ENCODE peak calls at places on chromosome 5, in ten cellular contexts. One of them, this sample, is unnamed.

GRCh38 chr5:37063739-37064138 is 185.4 kb downstream of the CPLANE1 start:
- DNase-seq in fibroblast of the aortic adventitia: no peak
- DNase-seq in IMR-90: no peak
- DNase-seq in Panc1: no peak
- DNase-seq in psoas muscle: no peak
- DNase-seq in HFFc6: no peak
- DNase-seq in GM13976: no peak
- DNase-seq in AG10803: no peak
- DNase-seq in astrocyte of the spinal cord: no peak
- DNase-seq in breast epithelium: no peak
- DNase-seq in this sample: no peak

GRCh38 chr5:83096660-83097334 is 19.4 kb downstream of the XRCC4 start:
- DNase-seq in GM13976: no peak
- DNase-seq in IMR-90: peak; percentile 18
- DNase-seq in astrocyte of the spinal cord: peak; percentile 5
- DNase-seq in Panc1: no peak
- DNase-seq in AG10803: peak; percentile 44
- DNase-seq in breast epithelium: no peak
- DNase-seq in fibroblast of the aortic adventitia: no peak
- DNase-seq in HFFc6: peak; percentile 15
- DNase-seq in psoas muscle: no peak
- DNase-seq in this sample: no peak

GRCh38 chr5:79076819-79077218 is 7.3 kb downstream of the BHMT2 start:
- DNase-seq in fibroblast of the aortic adventitia: no peak
- DNase-seq in psoas muscle: no peak
- DNase-seq in AG10803: peak; percentile 3
- DNase-seq in astrocyte of the spinal cord: no peak
- DNase-seq in HFFc6: no peak
- DNase-seq in breast epithelium: no peak
- DNase-seq in GM13976: no peak
- DNase-seq in Panc1: no peak
- DNase-seq in IMR-90: no peak
- DNase-seq in this sample: no peak

GRCh38 chr5:80707645-80708044 is 52.9 kb upstream of the DHFR start:
- DNase-seq in fibroblast of the aortic adventitia: no peak
- DNase-seq in AG10803: peak; percentile 32
- DNase-seq in breast epithelium: no peak
- DNase-seq in GM13976: no peak
- DNase-seq in astrocyte of the spinal cord: no peak
- DNase-seq in IMR-90: peak; percentile 56
- DNase-seq in HFFc6: peak; percentile 20
- DNase-seq in psoas muscle: no peak
- DNase-seq in Panc1: no peak
- DNase-seq in this sample: no peak

GRCh38 chr5:19322716-19323485 is 665.1 kb downstream of the CDH18 start:
- DNase-seq in astrocyte of the spinal cord: peak; percentile 65
- DNase-seq in fibroblast of the aortic adventitia: peak; percentile 29
- DNase-seq in psoas muscle: no peak
- DNase-seq in GM13976: no peak
- DNase-seq in HFFc6: no peak
- DNase-seq in breast epithelium: no peak
- DNase-seq in IMR-90: no peak
- DNase-seq in AG10803: no peak
- DNase-seq in Panc1: no peak
- DNase-seq in this sample: no peak

GRCh38 chr5:122182491-122182921 is 53.2 kb downstream of the ZNF474 start:
- DNase-seq in AG10803: peak; percentile 80
- DNase-seq in HFFc6: peak; percentile 75
- DNase-seq in fibroblast of the aortic adventitia: peak; percentile 88
- DNase-seq in GM13976: no peak
- DNase-seq in Panc1: no peak
- DNase-seq in psoas muscle: peak; percentile 42
- DNase-seq in breast epithelium: no peak
- DNase-seq in IMR-90: peak; percentile 89
- DNase-seq in astrocyte of the spinal cord: peak; percentile 92
- DNase-seq in this sample: no peak

GRCh38 chr5:73814234-73814846 is 188.3 kb downstream of the ARHGEF28 start:
- DNase-seq in psoas muscle: no peak
- DNase-seq in AG10803: no peak
- DNase-seq in fibroblast of the aortic adventitia: no peak
- DNase-seq in astrocyte of the spinal cord: no peak
- DNase-seq in IMR-90: no peak
- DNase-seq in HFFc6: no peak
- DNase-seq in GM13976: no peak
- DNase-seq in Panc1: no peak
- DNase-seq in breast epithelium: no peak
- DNase-seq in this sample: no peak

GRCh38 chr5:135829681-135830383 is 4.6 kb upstream of the SLC25A48 start:
- DNase-seq in Panc1: peak; percentile 42
- DNase-seq in fibroblast of the aortic adventitia: peak; percentile 56
- DNase-seq in IMR-90: peak; percentile 31
- DNase-seq in AG10803: peak; percentile 39
- DNase-seq in breast epithelium: peak; percentile 42
- DNase-seq in HFFc6: peak; percentile 41
- DNase-seq in GM13976: peak; percentile 79
- DNase-seq in astrocyte of the spinal cord: peak; percentile 55
- DNase-seq in psoas muscle: peak; percentile 70
- DNase-seq in this sample: peak; percentile 67

GRCh38 chr5:157961176-157961575 is 102.2 kb upstream of the CLINT1 start:
- DNase-seq in astrocyte of the spinal cord: no peak
- DNase-seq in fibroblast of the aortic adventitia: no peak
- DNase-seq in GM13976: no peak
- DNase-seq in psoas muscle: no peak
- DNase-seq in breast epithelium: no peak
- DNase-seq in IMR-90: no peak
- DNase-seq in AG10803: no peak
- DNase-seq in HFFc6: no peak
- DNase-seq in Panc1: no peak
- DNase-seq in this sample: no peak

GRCh38 chr5:40781843-40782409 is 16.2 kb downstream of the PRKAA1 start:
- DNase-seq in breast epithelium: no peak
- DNase-seq in Panc1: no peak
- DNase-seq in AG10803: peak; percentile 82
- DNase-seq in IMR-90: peak; percentile 77
- DNase-seq in HFFc6: peak; percentile 43
- DNase-seq in GM13976: no peak
- DNase-seq in psoas muscle: peak; percentile 25
- DNase-seq in astrocyte of the spinal cord: peak; percentile 43
- DNase-seq in fibroblast of the aortic adventitia: peak; percentile 85
- DNase-seq in this sample: no peak

GRCh38 chr5:67493676-67494075 is 297.1 kb upstream of the CD180 start:
- DNase-seq in fibroblast of the aortic adventitia: peak; percentile 17
- DNase-seq in breast epithelium: no peak
- DNase-seq in IMR-90: no peak
- DNase-seq in GM13976: no peak
- DNase-seq in psoas muscle: peak; percentile 30
- DNase-seq in astrocyte of the spinal cord: peak; percentile 17
- DNase-seq in Panc1: no peak
- DNase-seq in AG10803: peak; percentile 29
- DNase-seq in HFFc6: peak; percentile 32
- DNase-seq in this sample: no peak

GRCh38 chr5:86684222-86684621 is 66.5 kb downstream of the COX7C start:
- DNase-seq in HFFc6: no peak
- DNase-seq in astrocyte of the spinal cord: peak; percentile 58
- DNase-seq in IMR-90: no peak
- DNase-seq in AG10803: no peak
- DNase-seq in GM13976: no peak
- DNase-seq in Panc1: no peak
- DNase-seq in psoas muscle: no peak
- DNase-seq in breast epithelium: no peak
- DNase-seq in fibroblast of the aortic adventitia: no peak
- DNase-seq in this sample: no peak

GRCh38 chr5:86688414-86688813 is 70.7 kb downstream of the COX7C start:
- DNase-seq in IMR-90: no peak
- DNase-seq in breast epithelium: no peak
- DNase-seq in HFFc6: no peak
- DNase-seq in psoas muscle: no peak
- DNase-seq in GM13976: no peak
- DNase-seq in AG10803: no peak
- DNase-seq in Panc1: no peak
- DNase-seq in fibroblast of the aortic adventitia: no peak
- DNase-seq in astrocyte of the spinal cord: no peak
- DNase-seq in this sample: no peak

GRCh38 chr5:86689103-86689729 is 71.5 kb downstream of the COX7C start:
- DNase-seq in fibroblast of the aortic adventitia: no peak
- DNase-seq in psoas muscle: no peak
- DNase-seq in HFFc6: no peak
- DNase-seq in IMR-90: no peak
- DNase-seq in AG10803: no peak
- DNase-seq in Panc1: no peak
- DNase-seq in breast epithelium: no peak
- DNase-seq in GM13976: no peak
- DNase-seq in astrocyte of the spinal cord: no peak
- DNase-seq in this sample: no peak
- TF ChIP-seq CTCF in fibroblast of the aortic adventitia: no peak
- TF ChIP-seq CTCF in psoas muscle: no peak
- TF ChIP-seq CTCF in HFFc6: no peak
- TF ChIP-seq CTCF in IMR-90: no peak
- TF ChIP-seq CTCF in AG10803: no peak
- TF ChIP-seq CTCF in Panc1: no peak
- TF ChIP-seq CTCF in breast epithelium: no peak
- TF ChIP-seq CTCF in GM13976: no peak
- TF ChIP-seq CTCF in astrocyte of the spinal cord: no peak
- TF ChIP-seq CTCF in this sample: no peak

DNA sequence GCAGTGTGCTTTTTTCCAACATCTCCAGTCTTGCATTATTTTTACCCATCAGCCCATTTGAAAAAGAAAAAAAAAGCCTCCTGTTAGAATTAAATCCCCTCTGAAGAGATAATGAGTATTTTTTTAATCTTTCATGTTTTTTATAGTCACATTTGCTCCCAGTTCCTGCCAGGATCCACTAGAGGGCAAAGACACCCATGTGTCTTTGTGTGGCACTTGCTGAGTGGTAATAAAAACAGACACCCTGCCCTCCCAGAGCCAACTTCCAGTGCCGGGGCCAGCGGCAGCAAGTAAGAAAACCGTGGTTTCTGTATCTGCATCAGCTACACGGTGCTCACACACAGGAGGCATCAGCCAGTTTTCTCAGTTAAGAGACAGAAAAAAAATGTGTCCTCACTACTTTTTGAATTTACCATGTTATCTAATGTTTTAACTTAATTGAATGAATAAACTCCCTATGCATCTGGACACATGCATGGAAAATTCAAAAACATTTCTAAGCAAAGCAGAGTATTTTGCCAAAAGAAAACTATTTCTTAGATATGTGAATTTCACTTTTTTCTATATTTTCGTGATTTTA is 70.2 kb upstream of the PLEKHG4B start:
- DNase-seq in AG10803: peak; percentile 31
- DNase-seq in IMR-90: peak; percentile 18
- DNase-seq in GM13976: no peak
- DNase-seq in psoas muscle: no peak
- DNase-seq in Panc1: no peak
- DNase-seq in fibroblast of the aortic adventitia: peak; percentile 7
- DNase-seq in HFFc6: peak; percentile 42
- DNase-seq in breast epithelium: no peak
- DNase-seq in astrocyte of the spinal cord: peak; percentile 9
- DNase-seq in this sample: no peak
- TF ChIP-seq CTCF in AG10803: peak; percentile 61
- TF ChIP-seq CTCF in IMR-90: peak; percentile 42
- TF ChIP-seq CTCF in GM13976: no peak
- TF ChIP-seq CTCF in psoas muscle: no peak
- TF ChIP-seq CTCF in Panc1: peak; percentile 71
- TF ChIP-seq CTCF in fibroblast of the aortic adventitia: peak; percentile 36
- TF ChIP-seq CTCF in HFFc6: peak; percentile 75
- TF ChIP-seq CTCF in breast epithelium: peak; percentile 15
- TF ChIP-seq CTCF in astrocyte of the spinal cord: peak; percentile 58
- TF ChIP-seq CTCF in this sample: no peak

DNA sequence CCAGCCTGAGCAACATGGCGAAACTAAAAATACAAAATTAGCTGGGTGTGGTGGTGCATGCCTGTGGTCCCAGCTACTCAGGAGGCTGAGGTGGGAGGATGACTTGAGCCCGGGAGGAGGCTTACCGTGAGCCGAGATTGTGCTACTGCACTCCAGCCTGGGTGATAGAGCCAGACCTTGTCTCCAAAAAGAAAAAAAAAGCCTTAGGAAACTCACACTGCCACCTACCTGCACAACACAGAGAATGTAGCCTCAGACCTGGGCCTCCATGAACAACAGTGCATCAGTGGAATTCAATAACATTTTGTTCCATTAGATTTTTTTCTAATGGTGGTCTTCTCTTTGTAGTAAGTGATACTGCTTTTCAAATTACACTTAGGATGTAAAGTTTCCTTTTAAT is 63.8 kb upstream of the RARS1 start:
- DNase-seq in Panc1: no peak
- DNase-seq in HFFc6: no peak
- DNase-seq in astrocyte of the spinal cord: no peak
- DNase-seq in GM13976: no peak
- DNase-seq in fibroblast of the aortic adventitia: no peak
- DNase-seq in breast epithelium: no peak
- DNase-seq in psoas muscle: no peak
- DNase-seq in IMR-90: no peak
- DNase-seq in AG10803: no peak
- DNase-seq in this sample: no peak
- TF ChIP-seq CTCF in Panc1: no peak
- TF ChIP-seq CTCF in HFFc6: peak; percentile 50
- TF ChIP-seq CTCF in astrocyte of the spinal cord: peak; percentile 22
- TF ChIP-seq CTCF in GM13976: no peak
- TF ChIP-seq CTCF in fibroblast of the aortic adventitia: peak; percentile 9
- TF ChIP-seq CTCF in breast epithelium: peak; percentile 10
- TF ChIP-seq CTCF in psoas muscle: no peak
- TF ChIP-seq CTCF in IMR-90: peak; percentile 27
- TF ChIP-seq CTCF in AG10803: peak; percentile 4
- TF ChIP-seq CTCF in this sample: no peak

GRCh38 chr5:10524376-10525123 is 39.3 kb upstream of the ANKRD33B start:
- DNase-seq in Panc1: no peak
- DNase-seq in astrocyte of the spinal cord: peak; percentile 94
- DNase-seq in fibroblast of the aortic adventitia: peak; percentile 92
- DNase-seq in AG10803: peak; percentile 100
- DNase-seq in HFFc6: peak; percentile 89
- DNase-seq in breast epithelium: no peak
- DNase-seq in IMR-90: peak; percentile 97
- DNase-seq in GM13976: no peak
- DNase-seq in psoas muscle: peak; percentile 60
- DNase-seq in this sample: no peak

GRCh38 chr5:10520716-10521115 is 43.2 kb upstream of the ANKRD33B start:
- DNase-seq in astrocyte of the spinal cord: no peak
- DNase-seq in HFFc6: no peak
- DNase-seq in psoas muscle: no peak
- DNase-seq in Panc1: no peak
- DNase-seq in fibroblast of the aortic adventitia: peak; percentile 77
- DNase-seq in GM13976: no peak
- DNase-seq in IMR-90: peak; percentile 65
- DNase-seq in breast epithelium: no peak
- DNase-seq in AG10803: peak; percentile 62
- DNase-seq in this sample: no peak

GRCh38 chr5:10522224-10522611 is 41.7 kb upstream of the ANKRD33B start:
- DNase-seq in Panc1: no peak
- DNase-seq in IMR-90: no peak
- DNase-seq in psoas muscle: no peak
- DNase-seq in astrocyte of the spinal cord: no peak
- DNase-seq in fibroblast of the aortic adventitia: no peak
- DNase-seq in HFFc6: no peak
- DNase-seq in AG10803: no peak
- DNase-seq in GM13976: no peak
- DNase-seq in breast epithelium: no peak
- DNase-seq in this sample: no peak

GRCh38 chr5:10519729-10520128 is 44.1 kb upstream of the ANKRD33B start:
- DNase-seq in HFFc6: no peak
- DNase-seq in IMR-90: no peak
- DNase-seq in breast epithelium: no peak
- DNase-seq in psoas muscle: no peak
- DNase-seq in fibroblast of the aortic adventitia: no peak
- DNase-seq in GM13976: no peak
- DNase-seq in astrocyte of the spinal cord: no peak
- DNase-seq in AG10803: no peak
- DNase-seq in Panc1: no peak
- DNase-seq in this sample: no peak

GRCh38 chr5:10521466-10522223 is 42.2 kb upstream of the ANKRD33B start:
- DNase-seq in GM13976: no peak
- DNase-seq in fibroblast of the aortic adventitia: no peak
- DNase-seq in AG10803: no peak
- DNase-seq in breast epithelium: no peak
- DNase-seq in IMR-90: no peak
- DNase-seq in psoas muscle: no peak
- DNase-seq in HFFc6: no peak
- DNase-seq in Panc1: no peak
- DNase-seq in astrocyte of the spinal cord: no peak
- DNase-seq in this sample: no peak
- TF ChIP-seq CTCF in GM13976: no peak
- TF ChIP-seq CTCF in fibroblast of the aortic adventitia: peak; percentile 47
- TF ChIP-seq CTCF in AG10803: peak; percentile 37
- TF ChIP-seq CTCF in breast epithelium: no peak
- TF ChIP-seq CTCF in IMR-90: peak; percentile 11
- TF ChIP-seq CTCF in psoas muscle: no peak
- TF ChIP-seq CTCF in HFFc6: peak; percentile 66
- TF ChIP-seq CTCF in Panc1: no peak
- TF ChIP-seq CTCF in astrocyte of the spinal cord: peak; percentile 51
- TF ChIP-seq CTCF in this sample: no peak

This sample was measured in GM10248.